ENCODE peak calls at places on chromosome 14, in four cellular contexts. One of them, this sample, is unnamed.

GRCh38 chr14:100030441-100031153 is 34.6 kb upstream of the EVL start:
- DNase-seq in GM12878: no peak
- DNase-seq in HEK293T: no peak
- DNase-seq in HepG2: no peak
- DNase-seq in this sample: no peak

GRCh38 chr14:93912785-93913184 is 14.4 kb upstream of the FAM181A start:
- DNase-seq in GM12878: no peak
- DNase-seq in HEK293T: no peak
- DNase-seq in HepG2: no peak
- DNase-seq in this sample: no peak

GRCh38 chr14:36975834-36976233 is 196.6 kb downstream of the SLC25A21 start:
- DNase-seq in GM12878: no peak
- DNase-seq in HEK293T: no peak
- DNase-seq in HepG2: peak
- DNase-seq in this sample: no peak

GRCh38 chr14:80663541-80663940 is 278.0 kb downstream of the CEP128 start:
- DNase-seq in GM12878: no peak
- DNase-seq in HEK293T: no peak
- DNase-seq in HepG2: no peak
- DNase-seq in this sample: no peak

GRCh38 chr14:86654558-86655184 is 1124.7 kb downstream of the FLRT2 start:
- DNase-seq in GM12878: no peak
- DNase-seq in HEK293T: peak
- DNase-seq in HepG2: peak
- DNase-seq in this sample: peak

GRCh38 chr14:99119554-99119953 is 152.4 kb downstream of the BCL11B start:
- DNase-seq in GM12878: no peak
- DNase-seq in HEK293T: no peak
- DNase-seq in HepG2: no peak
- DNase-seq in this sample: no peak

GRCh38 chr14:104982548-104983230 is 2.9 kb upstream of the CLBA1 start:
- DNase-seq in GM12878: no peak
- DNase-seq in HEK293T: no peak
- DNase-seq in HepG2: no peak
- DNase-seq in this sample: no peak

GRCh38 chr14:93859957-93860356 is 67.2 kb upstream of the FAM181A start:
- DNase-seq in GM12878: no peak
- DNase-seq in HEK293T: peak
- DNase-seq in HepG2: no peak
- DNase-seq in this sample: no peak

GRCh38 chr14:100594625-100594951 is 7.4 kb upstream of the BEGAIN start:
- DNase-seq in GM12878: no peak
- DNase-seq in HEK293T: no peak
- DNase-seq in HepG2: no peak
- DNase-seq in this sample: no peak

GRCh38 chr14:70926187-70926830 is 19.1 kb downstream of the PCNX1 start:
- DNase-seq in GM12878: no peak
- DNase-seq in HEK293T: no peak
- DNase-seq in HepG2: no peak
- DNase-seq in this sample: no peak

GRCh38 chr14:52112336-52113018 is 43.6 kb upstream of the NID2 start:
- DNase-seq in GM12878: no peak
- DNase-seq in HEK293T: no peak
- DNase-seq in HepG2: no peak
- DNase-seq in this sample: no peak

GRCh38 chr14:100767788-100768536 is 41.3 kb downstream of the DLK1 start:
- DNase-seq in GM12878: no peak
- DNase-seq in HEK293T: no peak
- DNase-seq in HepG2: no peak
- DNase-seq in this sample: no peak

GRCh38 chr14:96349286-96350075 is 13.7 kb downstream of the ATG2B start:
- DNase-seq in GM12878: no peak
- DNase-seq in HEK293T: no peak
- DNase-seq in HepG2: no peak
- DNase-seq in this sample: peak

GRCh38 chr14:106586098-106586704 is 1059.8 kb downstream of the TMEM121 start:
- DNase-seq in GM12878: no peak
- DNase-seq in HEK293T: peak
- DNase-seq in HepG2: peak
- DNase-seq in this sample: peak

GRCh38 chr14:103820908-103821307 is 26.5 kb downstream of the PPP1R13B start:
- DNase-seq in GM12878: no peak
- DNase-seq in HEK293T: no peak
- DNase-seq in HepG2: no peak
- DNase-seq in this sample: no peak

GRCh38 chr14:74552623-74553022 is 59.1 kb downstream of the ISCA2 start:
- DNase-seq in GM12878: no peak
- DNase-seq in HEK293T: no peak
- DNase-seq in HepG2: no peak
- DNase-seq in this sample: no peak

GRCh38 chr14:58315606-58316005 is 17.3 kb downstream of the ARID4A start:
- DNase-seq in GM12878: no peak
- DNase-seq in HEK293T: no peak
- DNase-seq in HepG2: no peak
- DNase-seq in this sample: no peak

GRCh38 chr14:105093426-105094192 is 28.4 kb upstream of the GPR132 start:
- DNase-seq in GM12878: peak
- DNase-seq in HEK293T: peak
- DNase-seq in HepG2: peak
- DNase-seq in this sample: peak

GRCh38 chr14:33165144-33165925 is 226.7 kb downstream of the NPAS3 start:
- DNase-seq in GM12878: no peak
- DNase-seq in HEK293T: peak
- DNase-seq in HepG2: no peak
- DNase-seq in this sample: no peak

GRCh38 chr14:90587918-90588317 is 191.1 kb downstream of the CALM1 start:
- DNase-seq in GM12878: no peak
- DNase-seq in HEK293T: no peak
- DNase-seq in HepG2: no peak
- DNase-seq in this sample: no peak

GRCh38 chr14:102279688-102280348 is 25.1 kb downstream of the MOK start:
- DNase-seq in GM12878: no peak
- DNase-seq in HEK293T: no peak
- DNase-seq in HepG2: peak
- DNase-seq in this sample: no peak

GRCh38 chr14:102696332-102696731 is 80.9 kb upstream of the TRAF3 start:
- DNase-seq in GM12878: no peak
- DNase-seq in HEK293T: no peak
- DNase-seq in HepG2: peak
- DNase-seq in this sample: no peak

GRCh38 chr14:71918955-71919354 is 13.3 kb upstream of the RGS6 start:
- DNase-seq in GM12878: no peak
- DNase-seq in HEK293T: peak
- DNase-seq in HepG2: no peak
- DNase-seq in this sample: no peak

GRCh38 chr14:54976316-54976715 is 50.6 kb downstream of the WDHD1 start:
- DNase-seq in GM12878: no peak
- DNase-seq in HEK293T: no peak
- DNase-seq in HepG2: no peak
- DNase-seq in this sample: no peak

GRCh38 chr14:99731536-99732435 is 47.7 kb downstream of the CYP46A1 start:
- DNase-seq in GM12878: no peak
- DNase-seq in HEK293T: no peak
- DNase-seq in HepG2: no peak
- DNase-seq in this sample: no peak

GRCh38 chr14:51677276-51677675 is 25.6 kb downstream of the FRMD6 start:
- DNase-seq in GM12878: no peak
- DNase-seq in HEK293T: no peak
- DNase-seq in HepG2: no peak
- DNase-seq in this sample: no peak

GRCh38 chr14:74765721-74766120 is 2.6 kb downstream of the YLPM1 start:
- DNase-seq in GM12878: no peak
- DNase-seq in HEK293T: no peak
- DNase-seq in HepG2: no peak
- DNase-seq in this sample: no peak

GRCh38 chr14:100381386-100382105 is 58.4 kb downstream of the SLC25A47 start:
- DNase-seq in GM12878: no peak
- DNase-seq in HEK293T: no peak
- DNase-seq in HepG2: no peak
- DNase-seq in this sample: no peak

GRCh38 chr14:105863296-105864108 is 337.1 kb downstream of the TMEM121 start:
- DNase-seq in GM12878: no peak
- DNase-seq in HEK293T: no peak
- DNase-seq in HepG2: no peak
- DNase-seq in this sample: no peak

GRCh38 chr14:45199246-45199645 is 53.8 kb downstream of the MIS18BP1 start:
- DNase-seq in GM12878: no peak
- DNase-seq in HEK293T: no peak
- DNase-seq in HepG2: no peak
- DNase-seq in this sample: no peak

GRCh38 chr14:82125963-82126362 is 592.3 kb upstream of the SEL1L start:
- DNase-seq in GM12878: no peak
- DNase-seq in HEK293T: no peak
- DNase-seq in HepG2: no peak
- DNase-seq in this sample: no peak

GRCh38 chr14:20624495-20625070 is 16.9 kb downstream of the OR6S1 start:
- DNase-seq in GM12878: no peak
- DNase-seq in HEK293T: peak
- DNase-seq in HepG2: no peak
- DNase-seq in this sample: peak

GRCh38 chr14:103031956-103032355 is 25.4 kb downstream of the CDC42BPB start:
- DNase-seq in GM12878: no peak
- DNase-seq in HEK293T: peak
- DNase-seq in HepG2: no peak
- DNase-seq in this sample: no peak

GRCh38 chr14:53957739-53958138 is 1.1 kb upstream of the BMP4 start:
- DNase-seq in GM12878: no peak
- DNase-seq in HEK293T: no peak
- DNase-seq in HepG2: peak
- DNase-seq in this sample: no peak
- TF ChIP-seq FOXK2 in GM12878: no peak
- TF ChIP-seq FOXK2 in HEK293T: no peak
- TF ChIP-seq FOXK2 in HepG2: no peak
- TF ChIP-seq FOXK2 in this sample: no peak

GRCh38 chr14:26773906-26774593 is 176.2 kb upstream of the NOVA1 start:
- DNase-seq in GM12878: no peak
- DNase-seq in HEK293T: no peak
- DNase-seq in HepG2: no peak
- DNase-seq in this sample: no peak

DNA sequence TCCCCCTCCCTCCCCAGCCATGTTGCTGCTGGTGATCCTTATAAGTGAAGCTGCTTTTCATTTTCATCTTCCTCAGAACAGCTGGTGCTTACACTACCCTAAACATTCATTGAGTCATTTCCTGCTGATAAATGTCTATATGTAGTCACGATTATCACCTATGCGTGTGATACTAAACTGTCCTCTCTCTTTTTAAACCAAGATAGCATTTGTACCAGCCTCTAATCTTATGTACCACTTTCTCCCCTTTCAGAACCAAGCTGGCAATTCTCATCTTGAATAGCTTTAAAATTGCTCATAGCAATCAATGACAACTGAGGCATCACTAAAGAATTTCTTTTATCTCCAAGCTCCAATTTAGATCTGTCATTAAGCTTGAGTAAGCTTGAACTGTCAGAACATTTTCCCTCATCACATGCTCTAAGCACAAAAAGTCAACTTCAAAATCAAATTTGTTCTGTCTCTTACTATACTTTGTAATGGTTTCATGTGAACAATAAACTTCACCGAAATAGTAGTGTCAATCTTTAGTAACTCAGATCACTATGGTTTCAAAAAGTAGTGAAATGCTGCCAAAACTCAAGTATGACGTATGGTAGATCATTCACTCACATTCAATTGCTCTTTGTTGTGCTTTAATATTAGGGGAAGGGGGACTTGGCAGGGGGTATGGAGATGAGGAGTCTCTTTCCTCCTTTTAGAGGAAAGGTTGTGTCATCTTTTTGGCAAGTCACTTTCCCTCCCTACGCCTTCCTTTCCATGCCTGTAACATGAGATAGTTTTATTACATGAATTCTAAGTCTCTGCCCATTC is 178.1 kb upstream of the NOVA1 start:
- DNase-seq in GM12878: no peak
- DNase-seq in HEK293T: no peak
- DNase-seq in HepG2: no peak
- DNase-seq in this sample: no peak
- TF ChIP-seq FOXK2 in GM12878: no peak
- TF ChIP-seq FOXK2 in HEK293T: no peak
- TF ChIP-seq FOXK2 in HepG2: no peak
- TF ChIP-seq FOXK2 in this sample: no peak

DNA sequence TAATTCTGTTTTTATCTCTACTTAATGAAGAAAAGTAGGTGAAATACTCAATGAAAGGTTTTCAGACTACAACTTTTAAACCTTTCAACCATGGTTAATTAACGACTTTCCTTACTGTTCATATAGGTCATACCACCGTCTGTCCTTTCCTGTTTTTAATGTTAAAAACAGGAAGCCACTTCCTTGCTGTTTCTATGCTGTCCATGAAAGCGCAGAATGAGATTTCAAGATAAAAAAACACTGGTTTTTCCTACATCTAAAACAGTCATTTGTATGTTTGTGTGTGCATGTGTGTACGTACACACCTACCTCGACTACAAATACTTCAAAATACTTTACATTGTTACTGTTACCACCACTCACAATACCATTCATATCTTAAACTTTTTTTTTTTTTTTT is 27.3 kb downstream of the SPTLC2 start:
- DNase-seq in GM12878: no peak
- DNase-seq in HEK293T: no peak
- DNase-seq in HepG2: no peak
- DNase-seq in this sample: no peak
- TF ChIP-seq FOXK2 in GM12878: no peak
- TF ChIP-seq FOXK2 in HEK293T: no peak
- TF ChIP-seq FOXK2 in HepG2: no peak
- TF ChIP-seq FOXK2 in this sample: no peak

GRCh38 chr14:34241185-34241711 is 220.8 kb downstream of the SPTSSA start:
- DNase-seq in GM12878: no peak
- DNase-seq in HEK293T: no peak
- DNase-seq in HepG2: no peak
- DNase-seq in this sample: no peak
- TF ChIP-seq FOXK2 in GM12878: no peak
- TF ChIP-seq FOXK2 in HEK293T: no peak
- TF ChIP-seq FOXK2 in HepG2: peak
- TF ChIP-seq FOXK2 in this sample: no peak

This sample was measured in K562.